ENCODE peak calls at places on chromosomes 2 and 18, in eight cellular contexts. Y, G, Q, Z, S, O, I and P are unnamed samples.

GRCh38 chr2:73986085-73986680 is 1.5 kb downstream of the TET3 start:
- DNase-seq in G (no peak), Q (no peak), Z (no peak), O (no peak), Y (no peak), I (no peak), S (no peak), P (no peak)

GRCh38 chr18:58202406-58202730 is 158.3 kb downstream of the NEDD4L start:
- DNase-seq in G (no peak), O (no peak), S (no peak), I (peak; percentile 67), Q (no peak), Z (no peak), Y (no peak), P (no peak)

GRCh38 chr2:99949530-99949929 is 192.9 kb downstream of the AFF3 start:
- DNase-seq in G (no peak), I (no peak), Y (no peak), Q (no peak), S (no peak), Z (no peak), O (no peak), P (no peak)

GRCh38 chr2:603427-603826 is 73.8 kb downstream of the TMEM18 start:
- DNase-seq in O (no peak), Z (no peak), Y (no peak), G (no peak), S (no peak), Q (no peak), I (no peak), P (no peak)

GRCh38 chr2:58875462-58875861 is 634.3 kb upstream of the FANCL start:
- DNase-seq in Z (no peak), Y (no peak), G (no peak), I (peak; percentile 55), O (no peak), S (no peak), Q (no peak), P (no peak)

GRCh38 chr2:64524604-64525322 is 635 bp downstream of the AFTPH start:
- DNase-seq in Y (peak; percentile 33), O (peak; percentile 64), Z (no peak), G (no peak), S (peak; percentile 64), Q (no peak), I (peak; percentile 30), P (no peak)

GRCh38 chr2:108853421-108853820 is 66.8 kb downstream of the CCDC138 start:
- DNase-seq in Z (no peak), S (no peak), G (no peak), O (no peak), I (no peak), Y (no peak), Q (no peak), P (no peak)

GRCh38 chr2:15306706-15307105 is 254.4 kb downstream of the NBAS start:
- DNase-seq in Q (no peak), I (no peak), G (no peak), O (no peak), S (no peak), Y (no peak), Z (no peak), P (no peak)

GRCh38 chr2:235247001-235247400 is 246.8 kb upstream of the AGAP1 start:
- DNase-seq in I (no peak), Q (no peak), O (no peak), G (no peak), Z (no peak), Y (no peak), S (no peak), P (no peak)

GRCh38 chr18:11368020-11368419 is 218.7 kb upstream of the PIEZO2 start:
- DNase-seq in O (no peak), Q (no peak), G (no peak), S (no peak), Y (no peak), I (no peak), Z (no peak), P (no peak)

GRCh38 chr2:84038866-84039265 is 420.2 kb downstream of the SUCLG1 start:
- DNase-seq in Z (no peak), Y (no peak), Q (no peak), O (peak; percentile 1), S (peak; percentile 14), I (no peak), G (no peak), P (no peak)

GRCh38 chr2:88114821-88115220 is 13.0 kb downstream of the FABP1 start:
- DNase-seq in G (no peak), Q (no peak), Z (no peak), S (no peak), I (no peak), O (no peak), Y (no peak), P (no peak)

GRCh38 chr2:99850076-99850710 is 292.2 kb downstream of the AFF3 start:
- DNase-seq in Y (no peak), I (no peak), G (no peak), Z (no peak), O (no peak), Q (no peak), S (no peak), P (no peak)

GRCh38 chr2:173851256-173851655 is 113.9 kb downstream of the SP3 start:
- DNase-seq in I (no peak), S (no peak), G (peak; percentile 76), Y (no peak), Z (no peak), O (no peak), Q (no peak), P (no peak)

GRCh38 chr2:10282621-10283105 is 20.0 kb upstream of the HPCAL1 start:
- DNase-seq in Q (no peak), Z (no peak), I (no peak), G (no peak), Y (no peak), S (no peak), O (no peak), P (no peak)

GRCh38 chr2:85695691-85696668 is 1.8 kb downstream of the GNLY start:
- DNase-seq in I (no peak), Y (no peak), Q (no peak), G (no peak), O (no peak), S (no peak), Z (no peak), P (no peak)

GRCh38 chr2:101630224-101630949 is 67.1 kb upstream of the MAP4K4 start:
- DNase-seq in Y (no peak), Q (no peak), S (no peak), I (no peak), O (no peak), Z (no peak), G (no peak), P (no peak)

GRCh38 chr18:48791636-48792105 is 159.1 kb downstream of the SMAD7 start:
- DNase-seq in Z (no peak), O (no peak), I (no peak), G (no peak), S (no peak), Y (no peak), Q (no peak), P (no peak)

GRCh38 chr2:46876741-46877384 is 38.7 kb downstream of the MCFD2 start:
- DNase-seq in G (peak; percentile 44), Z (peak; percentile 34), I (no peak), Y (no peak), S (peak; percentile 43), Q (no peak), O (peak; percentile 39), P (no peak)

GRCh38 chr2:101776172-101777043 is 78.9 kb downstream of the MAP4K4 start:
- DNase-seq in O (peak; percentile 28), Y (no peak), I (no peak), G (no peak), Z (no peak), S (peak; percentile 72), Q (no peak), P (no peak)

GRCh38 chr2:64837116-64837704 is 152.0 kb upstream of the SLC1A4 start:
- DNase-seq in Q (no peak), I (no peak), G (no peak), Z (no peak), O (no peak), Y (no peak), S (no peak), P (no peak)

GRCh38 chr2:205161156-205161555 is 521.1 kb upstream of the NRP2 start:
- DNase-seq in O (no peak), S (no peak), Q (no peak), Y (no peak), Z (no peak), G (no peak), I (no peak), P (no peak)